ENCODE peak calls at places on chromosomes 5 and 9, in nine cellular contexts. V is AG10803; U is pancreas; C is Karpas-422; X is activated effector memory CD4-positive, alpha-beta T cell treated with anti-CD3 and anti-CD28 coated beads, Interleukin-2, amount 50 U/mL, for 16 hours; A is epithelial cell of prostate; K is activated naive CD4-positive, alpha-beta T cell treated with anti-CD3 and anti-CD28 coated beads, Interleukin-2, amount 10 ng/mL, durations not matched to agents 7 days and 5 days; W is dermis microvascular lymphatic vessel endothelial cell; D is nephron progenitor cell. I is an unnamed sample.

GRCh38 chr5:139108056-139108811 is 89.9 kb downstream of the SIL1 start:
- DNase-seq in V (peak; percentile 6), U (no peak), C (no peak), X (no peak), A (no peak), K (no peak), W (peak; percentile 31), D (no peak), I (peak; percentile 49)

GRCh38 chr5:170311856-170312405 is 14.4 kb upstream of the LCP2 start:
- DNase-seq in V (no peak), U (no peak), C (no peak), X (no peak), A (no peak), K (no peak), W (no peak), D (no peak), I (no peak)

GRCh38 chr9:70192707-70193106 is 66.1 kb upstream of the SMC5 start:
- DNase-seq in V (no peak), U (no peak), C (no peak), X (no peak), A (no peak), K (no peak), W (no peak), D (no peak), I (no peak)

GRCh38 chr9:4009006-4009511 is 290.8 kb downstream of the GLIS3 start:
- DNase-seq in V (no peak), U (no peak), C (no peak), X (no peak), A (no peak), K (no peak), W (no peak), D (no peak), I (no peak)

GRCh38 chr5:83488271-83488670 is 16.7 kb downstream of the VCAN start:
- DNase-seq in V (no peak), U (no peak), C (no peak), X (no peak), A (no peak), K (no peak), W (no peak), D (no peak), I (peak; percentile 9)

GRCh38 chr5:154673506-154673905 is 81.7 kb upstream of the LARP1 start:
- DNase-seq in V (no peak), U (no peak), C (no peak), X (no peak), A (no peak), K (no peak), W (no peak), D (no peak), I (no peak)

GRCh38 chr5:150132740-150133139 is 22.9 kb downstream of the PDGFRB start:
- DNase-seq in V (no peak), U (no peak), C (no peak), X (no peak), A (no peak), K (no peak), W (no peak), D (no peak), I (no peak)

GRCh38 chr9:79526149-79526672 is 45.6 kb upstream of the TLE4 start:
- DNase-seq in V (no peak), U (no peak), C (no peak), X (no peak), A (no peak), K (no peak), W (no peak), D (no peak), I (no peak)

GRCh38 chr5:5021436-5021835 is 118.7 kb upstream of the ADAMTS16 start:
- DNase-seq in V (no peak), U (no peak), C (no peak), X (no peak), A (no peak), K (no peak), W (no peak), D (no peak), I (no peak)

GRCh38 chr5:59728356-59728755 is 165.2 kb downstream of the PDE4D start:
- DNase-seq in V (no peak), U (no peak), C (no peak), X (no peak), A (no peak), K (no peak), W (peak; percentile 18), D (no peak), I (no peak)

GRCh38 chr5:69432412-69433206 is 17.7 kb downstream of the MARVELD2 start:
- DNase-seq in V (no peak), U (no peak), C (no peak), X (no peak), A (no peak), K (no peak), W (no peak), D (no peak), I (no peak)

GRCh38 chr5:61916621-61917620 is 389.1 kb upstream of the KIF2A start:
- DNase-seq in V (peak; percentile 24), U (no peak), C (no peak), X (no peak), A (peak; percentile 93), K (no peak), W (no peak), D (no peak), I (no peak)

GRCh38 chr5:175443514-175444059 is 395 bp downstream of the DRD1 start:
- DNase-seq in V (no peak), U (no peak), C (no peak), X (no peak), A (no peak), K (no peak), W (no peak), D (peak; percentile 22), I (no peak)

GRCh38 chr5:125326114-125326513 is 579.7 kb upstream of the ZNF608 start:
- DNase-seq in V (peak; percentile 34), U (no peak), C (no peak), X (no peak), A (no peak), K (no peak), W (peak; percentile 93), D (no peak), I (peak; percentile 84)

GRCh38 chr9:86043999-86044398 is 55.4 kb downstream of the GOLM1 start:
- DNase-seq in V (no peak), U (no peak), C (peak; percentile 54), X (no peak), A (no peak), K (no peak), W (no peak), D (no peak), I (no peak)

GRCh38 chr9:94212531-94212930 is 46.6 kb upstream of the ZNF169 start:
- DNase-seq in V (no peak), U (no peak), C (peak; percentile 36), X (no peak), A (no peak), K (no peak), W (no peak), D (no peak), I (no peak)

GRCh38 chr9:131641618-131642495 is 96.5 kb downstream of the PRRT1B start:
- DNase-seq in V (no peak), U (no peak), C (no peak), X (no peak), A (no peak), K (no peak), W (no peak), D (no peak), I (peak; percentile 54)

GRCh38 chr5:36346891-36347290 is 45.2 kb upstream of the RANBP3L start:
- DNase-seq in V (no peak), U (no peak), C (no peak), X (no peak), A (no peak), K (no peak), W (no peak), D (no peak), I (no peak)

I was measured in HFFc6.